ENCODE peak calls at places on chromosomes 12 and 14, in six cellular contexts. X is fibroblast of lung, B is AG04449, Q is endodermal cell, A is mucosa of descending colon, E is heart right ventricle. C is an unnamed sample.

GRCh38 chr14:96086032-96086431 is 46.9 kb downstream of the C14orf132 start:
- DNase-seq in X (peak), B (no peak), A (no peak), E (no peak), Q (no peak), C (no peak)

GRCh38 chr14:106039400-106039799 is 513.0 kb downstream of the TMEM121 start:
- DNase-seq in A (no peak), X (no peak), Q (no peak), E (no peak), B (no peak), C (no peak)

GRCh38 chr12:109192358-109192757 is 76.0 kb downstream of the ACACB start:
- DNase-seq in X (peak), B (peak), E (no peak), A (no peak), Q (peak), C (peak)

GRCh38 chr14:55417955-55418354 is 6.3 kb upstream of the ATG14 start:
- DNase-seq in B (no peak), E (peak), A (no peak), X (no peak), Q (no peak), C (no peak)

GRCh38 chr12:124085419-124085818 is 112.4 kb downstream of the ZNF664 start:
- DNase-seq in A (no peak), E (no peak), Q (no peak), X (no peak), B (no peak), C (no peak)

GRCh38 chr12:42482086-42482819 is 107.3 kb downstream of the PRICKLE1 start:
- DNase-seq in E (peak), B (no peak), X (peak), A (no peak), Q (peak), C (no peak)

GRCh38 chr14:51959928-51960327 is 29.4 kb upstream of the RTRAF start:
- DNase-seq in A (no peak), B (no peak), E (no peak), Q (no peak), X (no peak), C (no peak)

GRCh38 chr12:89960011-89960507 is 251.4 kb upstream of the ATP2B1 start:
- DNase-seq in B (no peak), X (no peak), Q (no peak), A (no peak), E (no peak), C (peak)

GRCh38 chr14:21123429-21123828 is 22.6 kb downstream of the TMEM253 start:
- DNase-seq in E (no peak), B (no peak), A (no peak), X (no peak), Q (no peak), C (no peak)

GRCh38 chr14:104462651-104463630 is 116.6 kb upstream of the C14orf180 start:
- DNase-seq in Q (peak), A (no peak), E (no peak), X (no peak), B (no peak), C (no peak)

GRCh38 chr12:92553389-92553788 is 149.4 kb upstream of the PLEKHG7 start:
- DNase-seq in X (no peak), A (no peak), B (no peak), Q (no peak), E (peak), C (no peak)

GRCh38 chr14:95649230-95649629 is 37.0 kb upstream of the TCL1B start:
- DNase-seq in X (no peak), Q (no peak), E (no peak), A (no peak), B (no peak), C (no peak)

GRCh38 chr12:70002912-70003255 is 177.9 kb downstream of the MYRFL start:
- DNase-seq in X (no peak), E (no peak), Q (no peak), A (no peak), B (no peak), C (no peak)

GRCh38 chr12:68792952-68793351 is 15.0 kb upstream of the MDM2 start:
- DNase-seq in X (peak), E (no peak), Q (peak), A (no peak), B (no peak), C (no peak)

GRCh38 chr12:128326419-128326818 is 59.4 kb downstream of the TMEM132C start:
- DNase-seq in X (no peak), B (no peak), E (no peak), Q (no peak), A (no peak), C (no peak)

GRCh38 chr14:71358209-71358931 is 451.1 kb downstream of the PCNX1 start:
- DNase-seq in A (no peak), Q (no peak), B (no peak), X (peak), E (no peak), C (no peak)

GRCh38 chr12:19964549-19964948 is 403.8 kb upstream of the PDE3A start:
- DNase-seq in A (no peak), X (no peak), Q (no peak), B (no peak), E (no peak), C (no peak)

GRCh38 chr14:79265366-79265765 is 945.9 kb downstream of the DIO2 start:
- DNase-seq in E (no peak), A (no peak), X (peak), B (no peak), Q (no peak), C (no peak)

GRCh38 chr12:51836833-51837184 is 11.7 kb downstream of the FIGNL2 start:
- DNase-seq in B (no peak), E (no peak), Q (peak), X (no peak), A (no peak), C (no peak)

GRCh38 chr12:953776-954175 is 4.3 kb upstream of the RAD52 start:
- DNase-seq in X (peak), Q (no peak), B (no peak), A (no peak), E (no peak), C (peak)

GRCh38 chr14:39666386-39666785 is 234.2 kb upstream of the FBXO33 start:
- DNase-seq in Q (no peak), X (no peak), B (no peak), E (no peak), A (no peak), C (no peak)

GRCh38 chr12:13028825-13029570 is 15.2 kb upstream of the FAM234B start:
- DNase-seq in X (no peak), E (no peak), B (no peak), Q (peak), A (no peak), C (no peak)

GRCh38 chr12:130459916-130460315 is 122.2 kb downstream of the PIWIL1 start:
- DNase-seq in B (no peak), E (no peak), Q (peak), A (no peak), X (no peak), C (no peak)

GRCh38 chr12:112340235-112340634 is 42.0 kb downstream of the HECTD4 start:
- DNase-seq in E (no peak), Q (no peak), A (no peak), B (no peak), X (no peak), C (no peak)

GRCh38 chr14:65834051-65834450 is 421.5 kb downstream of the FUT8 start:
- DNase-seq in A (no peak), Q (no peak), B (no peak), E (no peak), X (no peak), C (no peak)

GRCh38 chr12:22529281-22530060 is 14.9 kb downstream of the C2CD5 start:
- DNase-seq in A (no peak), E (no peak), X (peak), Q (no peak), B (no peak), C (no peak)

GRCh38 chr14:69288956-69289705 is 29.2 kb downstream of the GALNT16 start:
- DNase-seq in X (no peak), E (no peak), B (no peak), Q (peak), A (no peak), C (no peak)

GRCh38 chr12:29612912-29613311 is 115.4 kb upstream of the OVCH1 start:
- DNase-seq in B (no peak), Q (no peak), A (no peak), E (no peak), X (no peak), C (no peak)

GRCh38 chr14:35829449-35829848 is 3.3 kb downstream of the BRMS1L start:
- DNase-seq in Q (no peak), E (no peak), A (no peak), B (no peak), X (peak), C (no peak)

GRCh38 chr14:76955575-76956252 is 72.8 kb downstream of the IRF2BPL start:
- DNase-seq in E (peak), Q (peak), B (no peak), A (no peak), X (peak), C (no peak)

GRCh38 chr14:76957224-76957881 is 71.2 kb downstream of the IRF2BPL start:
- DNase-seq in Q (peak), E (no peak), B (no peak), A (peak), X (no peak), C (no peak)

GRCh38 chr14:76958020-76958965 is 70.2 kb downstream of the IRF2BPL start:
- DNase-seq in X (no peak), E (no peak), Q (no peak), A (no peak), B (no peak), C (no peak)

GRCh38 chr14:76954791-76955190 is 73.7 kb downstream of the IRF2BPL start:
- DNase-seq in Q (no peak), A (no peak), X (no peak), E (no peak), B (no peak), C (no peak)

DNA sequence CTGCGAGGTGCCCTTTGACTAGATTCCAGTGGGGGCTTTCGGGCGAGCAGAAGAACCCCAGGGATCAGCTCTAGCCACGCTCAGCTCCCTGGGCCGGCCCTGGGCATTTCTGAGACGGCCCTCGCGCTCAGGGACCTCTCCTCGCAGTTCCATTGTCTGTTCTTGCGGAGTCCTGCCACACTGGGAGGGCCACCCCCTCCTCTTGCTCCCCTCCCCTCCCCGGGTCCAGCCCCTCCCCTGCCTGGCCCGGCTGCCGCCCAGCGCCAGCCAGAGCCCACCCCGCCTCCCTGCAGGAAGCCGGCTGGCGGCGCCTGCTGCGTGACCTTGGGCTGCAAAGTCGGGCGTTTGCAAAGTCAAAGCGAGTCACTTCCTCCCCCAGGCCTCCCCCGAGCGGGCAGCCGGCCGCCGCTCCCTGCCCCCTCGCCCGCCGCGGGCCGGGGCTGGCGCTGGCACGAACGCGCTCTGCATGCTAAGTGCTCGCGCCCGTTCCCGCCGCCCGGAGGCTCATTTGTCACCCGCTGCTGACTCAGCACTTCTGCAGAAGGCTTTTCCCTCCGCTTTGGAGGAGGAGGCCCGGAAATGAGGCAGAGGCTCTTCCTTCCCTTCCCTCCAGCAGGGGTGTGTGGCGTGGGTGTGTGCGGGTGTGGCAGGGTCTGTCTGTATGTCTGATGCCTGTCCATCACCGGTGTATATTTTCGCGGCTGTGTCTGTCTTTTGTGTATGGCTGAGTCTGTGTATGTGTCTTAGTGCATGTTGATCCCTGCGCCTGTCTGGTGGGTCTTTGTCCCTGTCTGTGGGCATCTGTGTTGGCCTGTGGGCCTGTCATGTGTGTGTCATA is 72.0 kb downstream of the IRF2BPL start:
- DNase-seq in X (peak), B (peak), Q (peak), A (peak), E (peak), C (peak)
- TF ChIP-seq CTCF in X (no peak), B (peak), Q (peak), A (no peak), E (no peak), C (peak)

GRCh38 chr14:90696728-90697127 is 119.5 kb downstream of the TTC7B start:
- DNase-seq in B (no peak), E (no peak), A (no peak), X (no peak), Q (no peak), C (no peak)

GRCh38 chr14:90698379-90698869 is 117.8 kb downstream of the TTC7B start:
- DNase-seq in E (peak), Q (no peak), B (no peak), A (no peak), X (peak), C (no peak)

GRCh38 chr14:90699016-90699415 is 117.2 kb downstream of the TTC7B start:
- DNase-seq in X (no peak), B (no peak), Q (no peak), A (no peak), E (no peak), C (no peak)

GRCh38 chr14:90697146-90697545 is 119.1 kb downstream of the TTC7B start:
- DNase-seq in X (no peak), B (no peak), E (no peak), Q (no peak), A (no peak), C (no peak)

DNA sequence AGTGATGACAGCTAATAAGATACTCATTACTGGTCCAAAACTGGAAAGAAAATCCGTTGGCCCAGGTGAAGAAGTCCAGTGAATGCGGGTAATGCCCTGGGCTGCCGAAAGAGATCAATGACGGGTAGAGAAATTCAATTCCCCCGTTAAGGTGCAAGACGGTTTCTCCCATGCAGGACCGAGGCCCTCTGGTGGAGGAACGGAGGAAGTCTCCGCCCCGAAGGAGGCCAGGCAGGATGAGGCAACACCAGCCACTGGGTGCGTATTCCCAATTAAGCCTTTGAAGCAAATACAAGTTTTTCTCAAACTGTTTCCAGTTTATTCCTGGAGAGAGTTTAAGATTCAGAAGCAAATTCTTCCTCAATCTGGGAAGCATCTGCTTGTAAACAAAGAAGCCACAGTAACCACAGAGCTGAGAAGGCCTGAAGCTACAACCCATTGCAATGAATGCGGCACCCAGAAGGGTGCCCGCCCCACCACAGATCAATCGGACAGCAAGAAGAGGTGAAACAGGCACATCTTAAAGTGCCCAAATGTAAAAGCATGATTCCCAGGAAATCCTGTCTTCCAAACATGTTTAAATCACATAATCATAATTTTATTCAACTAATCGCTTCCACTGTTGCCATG is 118.5 kb downstream of the TTC7B start:
- DNase-seq in X (peak), Q (peak), B (no peak), E (peak), A (peak), C (peak)
- H3K4me3 ChIP-seq in X (no peak), Q (no peak), B (no peak), E (no peak), A (no peak), C (no peak)

DNA sequence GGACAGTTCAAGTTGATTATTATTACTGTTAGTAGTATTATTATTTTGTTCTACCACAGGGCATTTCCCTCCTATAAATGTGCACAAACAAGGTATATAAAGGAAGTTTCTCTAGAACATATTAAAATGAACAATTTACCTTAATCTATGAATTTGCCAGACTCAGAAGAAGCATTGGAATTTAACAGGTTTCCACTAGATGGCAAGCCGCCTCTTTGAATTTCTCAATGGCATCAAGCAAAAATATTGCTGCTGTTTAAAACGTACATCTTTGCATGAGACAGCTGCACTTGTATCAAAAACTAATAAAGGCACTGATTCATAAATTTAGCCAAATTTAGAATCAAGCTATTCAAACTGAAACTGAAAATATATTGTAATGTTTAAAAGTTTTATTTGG is 34.6 kb upstream of the MIS18BP1 start:
- DNase-seq in E (no peak), A (no peak), Q (no peak), B (no peak), X (no peak), C (no peak)
- TF ChIP-seq CTCF in E (peak), A (no peak), Q (peak), B (no peak), X (no peak), C (no peak)

GRCh38 chr14:53894456-53894855 is 62.2 kb downstream of the BMP4 start:
- DNase-seq in E (no peak), A (no peak), B (no peak), X (peak), Q (no peak), C (peak)
- H3K4me3 ChIP-seq in E (no peak), A (no peak), B (no peak), X (no peak), Q (no peak), C (no peak)

GRCh38 chr14:73775339-73776193 is 61.4 kb upstream of the PNMA1 start:
- DNase-seq in Q (peak), B (no peak), E (no peak), A (no peak), X (no peak), C (no peak)

GRCh38 chr14:73774671-73775070 is 60.5 kb upstream of the PNMA1 start:
- DNase-seq in X (no peak), B (no peak), A (no peak), Q (peak), E (no peak), C (no peak)

GRCh38 chr14:73776194-73776537 is 62.0 kb upstream of the PNMA1 start:
- DNase-seq in E (no peak), X (no peak), Q (no peak), B (no peak), A (no peak), C (no peak)

GRCh38 chr14:73778736-73779135 is 64.6 kb upstream of the PNMA1 start:
- DNase-seq in B (no peak), X (no peak), A (no peak), Q (no peak), E (no peak), C (no peak)

DNA sequence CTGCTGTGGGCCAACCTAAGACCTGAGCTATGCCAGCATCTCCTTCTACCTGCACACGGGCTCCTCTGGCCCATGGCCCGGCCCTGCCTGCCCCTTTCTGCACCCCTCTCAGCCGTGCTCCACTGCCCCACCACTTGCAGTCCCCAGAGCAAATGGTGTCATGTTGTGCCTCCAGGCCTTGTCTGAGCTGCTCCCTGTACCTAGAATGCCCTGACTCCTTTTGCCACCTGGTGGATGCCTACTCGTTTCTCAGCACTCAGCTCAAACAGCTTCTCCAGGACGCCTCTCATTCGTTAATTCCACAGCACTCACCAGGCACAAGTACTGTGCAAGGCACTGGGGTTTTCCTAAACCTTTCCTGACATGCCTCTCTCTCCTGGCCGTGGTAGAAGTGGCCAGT is 63.2 kb upstream of the PNMA1 start:
- DNase-seq in X (no peak), Q (peak), E (no peak), B (no peak), A (no peak), C (no peak)
- TF ChIP-seq CTCF in X (no peak), Q (peak), E (no peak), B (no peak), A (no peak), C (no peak)

C was measured in AG09309.